ENCODE peak calls at places on chromosomes 4 and X, in ten cellular contexts. One of them, this sample, is unnamed.

GRCh38 chr4:48483006-48483776 is at the start of gene SLC10A4:
- DNase-seq in stimulated activated naive CD8-positive, alpha-beta T cell treated with anti-CD3 and anti-CD28 coated beads, Interleukin-15, amount 100 ng/mL, for 72 hours: no peak
- DNase-seq in CD4-positive, CD25-positive, alpha-beta regulatory T cell: no peak
- DNase-seq in stimulated activated CD4-positive, alpha-beta T cell treated with anti-CD3 and anti-CD28 coated beads, Interleukin-12 subunit alpha, Interleukin-12 subunit beta, amount 100 ng/mL, for 24 hours: no peak
- DNase-seq in brain microvascular endothelial cell: no peak
- DNase-seq in NCI-H1694: no peak
- DNase-seq in HCT116: no peak
- DNase-seq in endodermal cell: peak; percentile 86
- DNase-seq in EL: peak; percentile 21
- DNase-seq in AG04449: no peak
- DNase-seq in this sample: no peak

GRCh38 chrX:110276778-110277177 is 41.1 kb downstream of the AMMECR1 start:
- DNase-seq in AG04449: no peak
- DNase-seq in stimulated activated naive CD8-positive, alpha-beta T cell treated with anti-CD3 and anti-CD28 coated beads, Interleukin-15, amount 100 ng/mL, for 72 hours: no peak
- DNase-seq in brain microvascular endothelial cell: no peak
- DNase-seq in NCI-H1694: no peak
- DNase-seq in stimulated activated CD4-positive, alpha-beta T cell treated with anti-CD3 and anti-CD28 coated beads, Interleukin-12 subunit alpha, Interleukin-12 subunit beta, amount 100 ng/mL, for 24 hours: no peak
- DNase-seq in HCT116: no peak
- DNase-seq in EL: no peak
- DNase-seq in endodermal cell: no peak
- DNase-seq in CD4-positive, CD25-positive, alpha-beta regulatory T cell: no peak
- DNase-seq in this sample: no peak

GRCh38 chrX:64975491-64975890 is 759 bp downstream of the ZC4H2 start:
- DNase-seq in brain microvascular endothelial cell: peak; percentile 2
- DNase-seq in HCT116: no peak
- DNase-seq in endodermal cell: peak; percentile 72
- DNase-seq in stimulated activated CD4-positive, alpha-beta T cell treated with anti-CD3 and anti-CD28 coated beads, Interleukin-12 subunit alpha, Interleukin-12 subunit beta, amount 100 ng/mL, for 24 hours: no peak
- DNase-seq in AG04449: no peak
- DNase-seq in EL: peak; percentile 20
- DNase-seq in NCI-H1694: peak; percentile 1
- DNase-seq in CD4-positive, CD25-positive, alpha-beta regulatory T cell: peak; percentile 1
- DNase-seq in stimulated activated naive CD8-positive, alpha-beta T cell treated with anti-CD3 and anti-CD28 coated beads, Interleukin-15, amount 100 ng/mL, for 72 hours: peak; percentile 13
- DNase-seq in this sample: peak; percentile 2

GRCh38 chr4:166432125-166432524 is 559.1 kb downstream of the TLL1 start:
- DNase-seq in brain microvascular endothelial cell: no peak
- DNase-seq in EL: no peak
- DNase-seq in AG04449: no peak
- DNase-seq in CD4-positive, CD25-positive, alpha-beta regulatory T cell: no peak
- DNase-seq in HCT116: no peak
- DNase-seq in NCI-H1694: no peak
- DNase-seq in stimulated activated naive CD8-positive, alpha-beta T cell treated with anti-CD3 and anti-CD28 coated beads, Interleukin-15, amount 100 ng/mL, for 72 hours: no peak
- DNase-seq in endodermal cell: no peak
- DNase-seq in stimulated activated CD4-positive, alpha-beta T cell treated with anti-CD3 and anti-CD28 coated beads, Interleukin-12 subunit alpha, Interleukin-12 subunit beta, amount 100 ng/mL, for 24 hours: no peak
- DNase-seq in this sample: no peak

GRCh38 chr4:112002301-112002700 is 143.0 kb upstream of the FAM241A start:
- DNase-seq in brain microvascular endothelial cell: no peak
- DNase-seq in AG04449: no peak
- DNase-seq in NCI-H1694: no peak
- DNase-seq in stimulated activated naive CD8-positive, alpha-beta T cell treated with anti-CD3 and anti-CD28 coated beads, Interleukin-15, amount 100 ng/mL, for 72 hours: no peak
- DNase-seq in EL: no peak
- DNase-seq in CD4-positive, CD25-positive, alpha-beta regulatory T cell: no peak
- DNase-seq in endodermal cell: peak; percentile 53
- DNase-seq in stimulated activated CD4-positive, alpha-beta T cell treated with anti-CD3 and anti-CD28 coated beads, Interleukin-12 subunit alpha, Interleukin-12 subunit beta, amount 100 ng/mL, for 24 hours: no peak
- DNase-seq in HCT116: no peak
- DNase-seq in this sample: no peak

GRCh38 chr4:166662266-166662843 is 571.9 kb downstream of the SPOCK3 start:
- DNase-seq in endodermal cell: no peak
- DNase-seq in AG04449: no peak
- DNase-seq in EL: no peak
- DNase-seq in NCI-H1694: no peak
- DNase-seq in stimulated activated naive CD8-positive, alpha-beta T cell treated with anti-CD3 and anti-CD28 coated beads, Interleukin-15, amount 100 ng/mL, for 72 hours: no peak
- DNase-seq in stimulated activated CD4-positive, alpha-beta T cell treated with anti-CD3 and anti-CD28 coated beads, Interleukin-12 subunit alpha, Interleukin-12 subunit beta, amount 100 ng/mL, for 24 hours: no peak
- DNase-seq in HCT116: no peak
- DNase-seq in brain microvascular endothelial cell: no peak
- DNase-seq in CD4-positive, CD25-positive, alpha-beta regulatory T cell: no peak
- DNase-seq in this sample: no peak

GRCh38 chr4:140012688-140013087 is 141.3 kb downstream of the MAML3 start:
- DNase-seq in HCT116: peak; percentile 50
- DNase-seq in stimulated activated CD4-positive, alpha-beta T cell treated with anti-CD3 and anti-CD28 coated beads, Interleukin-12 subunit alpha, Interleukin-12 subunit beta, amount 100 ng/mL, for 24 hours: peak; percentile 34
- DNase-seq in CD4-positive, CD25-positive, alpha-beta regulatory T cell: peak; percentile 32
- DNase-seq in brain microvascular endothelial cell: peak; percentile 89
- DNase-seq in stimulated activated naive CD8-positive, alpha-beta T cell treated with anti-CD3 and anti-CD28 coated beads, Interleukin-15, amount 100 ng/mL, for 72 hours: peak; percentile 47
- DNase-seq in AG04449: no peak
- DNase-seq in NCI-H1694: no peak
- DNase-seq in endodermal cell: peak; percentile 84
- DNase-seq in EL: peak; percentile 86
- DNase-seq in this sample: peak; percentile 75

GRCh38 chr4:102139932-102140331 is 205.3 kb downstream of the SLC39A8 start:
- DNase-seq in endodermal cell: no peak
- DNase-seq in stimulated activated CD4-positive, alpha-beta T cell treated with anti-CD3 and anti-CD28 coated beads, Interleukin-12 subunit alpha, Interleukin-12 subunit beta, amount 100 ng/mL, for 24 hours: no peak
- DNase-seq in brain microvascular endothelial cell: no peak
- DNase-seq in EL: no peak
- DNase-seq in CD4-positive, CD25-positive, alpha-beta regulatory T cell: no peak
- DNase-seq in AG04449: no peak
- DNase-seq in NCI-H1694: no peak
- DNase-seq in stimulated activated naive CD8-positive, alpha-beta T cell treated with anti-CD3 and anti-CD28 coated beads, Interleukin-15, amount 100 ng/mL, for 72 hours: no peak
- DNase-seq in HCT116: peak; percentile 36
- DNase-seq in this sample: no peak

GRCh38 chr4:55033296-55033695 is 92.1 kb downstream of the KDR start:
- DNase-seq in CD4-positive, CD25-positive, alpha-beta regulatory T cell: no peak
- DNase-seq in stimulated activated CD4-positive, alpha-beta T cell treated with anti-CD3 and anti-CD28 coated beads, Interleukin-12 subunit alpha, Interleukin-12 subunit beta, amount 100 ng/mL, for 24 hours: no peak
- DNase-seq in endodermal cell: no peak
- DNase-seq in EL: peak; percentile 21
- DNase-seq in brain microvascular endothelial cell: peak; percentile 41
- DNase-seq in stimulated activated naive CD8-positive, alpha-beta T cell treated with anti-CD3 and anti-CD28 coated beads, Interleukin-15, amount 100 ng/mL, for 72 hours: no peak
- DNase-seq in HCT116: no peak
- DNase-seq in NCI-H1694: no peak
- DNase-seq in AG04449: no peak
- DNase-seq in this sample: no peak

GRCh38 chr4:9800878-9801277 is 19.4 kb downstream of the DRD5 start:
- DNase-seq in endodermal cell: no peak
- DNase-seq in stimulated activated naive CD8-positive, alpha-beta T cell treated with anti-CD3 and anti-CD28 coated beads, Interleukin-15, amount 100 ng/mL, for 72 hours: no peak
- DNase-seq in EL: no peak
- DNase-seq in HCT116: no peak
- DNase-seq in AG04449: no peak
- DNase-seq in CD4-positive, CD25-positive, alpha-beta regulatory T cell: no peak
- DNase-seq in brain microvascular endothelial cell: no peak
- DNase-seq in NCI-H1694: no peak
- DNase-seq in stimulated activated CD4-positive, alpha-beta T cell treated with anti-CD3 and anti-CD28 coated beads, Interleukin-12 subunit alpha, Interleukin-12 subunit beta, amount 100 ng/mL, for 24 hours: no peak
- DNase-seq in this sample: no peak

GRCh38 chr4:182369211-182369610 is 126.0 kb downstream of the TENM3 start:
- DNase-seq in CD4-positive, CD25-positive, alpha-beta regulatory T cell: no peak
- DNase-seq in NCI-H1694: no peak
- DNase-seq in EL: peak; percentile 13
- DNase-seq in stimulated activated naive CD8-positive, alpha-beta T cell treated with anti-CD3 and anti-CD28 coated beads, Interleukin-15, amount 100 ng/mL, for 72 hours: no peak
- DNase-seq in stimulated activated CD4-positive, alpha-beta T cell treated with anti-CD3 and anti-CD28 coated beads, Interleukin-12 subunit alpha, Interleukin-12 subunit beta, amount 100 ng/mL, for 24 hours: no peak
- DNase-seq in HCT116: no peak
- DNase-seq in brain microvascular endothelial cell: peak; percentile 36
- DNase-seq in AG04449: peak; percentile 16
- DNase-seq in endodermal cell: no peak
- DNase-seq in this sample: no peak